ENCODE peak calls at places on chromosomes 13 and 19, in eight cellular contexts. A is neural crest cell, H is Peyer's patch, C is pancreas, X is thoracic aorta, O is RWPE1, N is B cell, G is transverse colon. U is an unnamed sample.

GRCh38 chr13:36188446-36188845 is 25.9 kb downstream of the SOHLH2 start:
- DNase-seq in A (no peak), H (no peak), C (no peak), X (no peak), O (no peak), N (no peak), G (no peak), U (no peak)

GRCh38 chr13:108342369-108343289 is 73.1 kb downstream of the TNFSF13B start:
- DNase-seq in A (no peak), H (no peak), C (no peak), X (no peak), O (peak), N (peak), G (no peak), U (no peak)

GRCh38 chr13:98829541-98829940 is 77.1 kb upstream of the SLC15A1 start:
- DNase-seq in A (no peak), H (no peak), C (no peak), X (no peak), O (no peak), N (no peak), G (no peak), U (no peak)

GRCh38 chr19:7597689-7598088 is 2.0 kb downstream of the CAMSAP3 start:
- DNase-seq in A (no peak), H (no peak), C (no peak), X (no peak), O (no peak), N (no peak), G (no peak), U (no peak)

GRCh38 chr13:113846639-113847318 is 17.1 kb downstream of the GAS6 start:
- DNase-seq in A (no peak), H (peak), C (peak), X (no peak), O (no peak), N (no peak), G (no peak), U (peak)

GRCh38 chr13:109448629-109449028 is 337.8 kb downstream of the IRS2 start:
- DNase-seq in A (no peak), H (no peak), C (no peak), X (no peak), O (no peak), N (no peak), G (no peak), U (no peak)

GRCh38 chr13:40492511-40492910 is 173.9 kb downstream of the FOXO1 start:
- DNase-seq in A (no peak), H (no peak), C (no peak), X (no peak), O (no peak), N (no peak), G (no peak), U (no peak)

GRCh38 chr19:55242517-55242916 is 14.0 kb upstream of the TMEM86B start:
- DNase-seq in A (no peak), H (no peak), C (no peak), X (no peak), O (no peak), N (no peak), G (no peak), U (no peak)

DNA sequence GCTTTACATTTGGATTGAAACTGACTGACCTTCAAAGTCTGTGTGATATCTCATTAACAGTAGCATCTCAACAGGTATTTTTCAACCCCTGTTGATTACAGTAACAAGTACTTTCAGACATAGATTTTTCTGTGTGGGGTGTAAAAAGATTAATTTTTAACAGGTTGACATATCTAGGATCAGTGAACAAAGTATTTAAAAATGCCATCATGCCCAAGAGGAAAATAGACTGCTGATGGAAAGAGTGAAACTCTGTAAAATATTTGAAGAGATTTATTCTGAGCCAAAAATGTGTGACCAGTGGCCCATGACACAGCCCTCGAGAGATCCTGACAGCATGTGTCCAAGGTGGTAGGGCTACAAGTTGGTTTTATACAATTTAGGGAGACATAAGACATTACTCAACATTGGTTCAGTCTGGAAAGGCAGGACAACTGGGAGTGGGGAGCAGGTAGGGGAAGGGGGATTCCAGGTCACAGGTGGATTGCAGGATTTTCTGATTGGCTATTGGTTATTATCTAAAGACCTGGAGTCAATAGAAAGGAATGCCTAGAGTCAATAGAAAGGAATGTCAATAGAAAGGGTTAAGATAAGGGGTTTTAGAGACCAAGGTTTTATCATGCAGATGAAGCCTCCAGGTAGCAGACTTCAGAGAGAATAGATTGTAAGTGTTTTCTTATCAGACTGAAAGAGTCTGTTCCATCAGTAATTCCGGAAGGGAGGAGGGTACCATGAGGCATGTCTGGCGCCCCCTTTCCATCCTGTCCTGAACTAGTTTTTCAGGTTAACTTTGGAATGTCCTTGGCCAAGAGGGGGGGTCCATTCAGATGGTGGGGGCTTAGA is 29.1 kb downstream of the TNFRSF19 start:
- DNase-seq in A (no peak), H (no peak), C (no peak), X (no peak), O (no peak), N (no peak), G (no peak), U (no peak)
- TF ChIP-seq CTCF in A (no peak), H (no peak), C (no peak), X (no peak), O (no peak), N (no peak), G (no peak), U (no peak)

DNA sequence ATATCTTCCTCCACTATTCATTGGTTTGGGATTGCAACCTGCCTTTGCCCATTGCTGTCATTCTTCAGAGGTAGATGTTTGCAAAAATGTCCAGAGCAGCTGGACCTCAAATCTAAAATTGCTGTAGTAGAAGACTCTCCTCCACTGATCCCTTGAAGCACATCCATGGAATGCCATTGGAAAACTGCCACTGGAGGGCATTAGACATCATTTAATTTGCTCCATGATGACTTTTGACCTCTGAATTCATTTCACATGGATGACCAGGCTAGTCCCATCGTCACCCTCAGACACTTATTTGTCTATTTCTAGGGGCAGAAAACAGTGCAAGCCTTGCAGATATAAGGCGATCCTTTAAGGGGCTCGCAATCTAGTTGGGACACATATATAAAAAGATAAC is 33.9 kb upstream of the FLT1 start:
- DNase-seq in A (no peak), H (no peak), C (no peak), X (no peak), O (no peak), N (no peak), G (no peak), U (no peak)
- TF ChIP-seq CTCF in A (no peak), H (no peak), C (no peak), X (no peak), O (no peak), N (no peak), G (peak), U (no peak)

GRCh38 chr19:36489139-36489919 is at the start of gene ZNF566:
- DNase-seq in A (peak), H (peak), C (peak), X (peak), O (peak), N (peak), G (peak), U (peak)

GRCh38 chr19:36488118-36488815 is 1.1 kb downstream of the ZNF566 start:
- DNase-seq in A (no peak), H (no peak), C (no peak), X (no peak), O (no peak), N (no peak), G (no peak), U (no peak)

GRCh38 chr19:36483653-36484052 is 5.7 kb downstream of the ZNF566 start:
- DNase-seq in A (no peak), H (no peak), C (no peak), X (no peak), O (no peak), N (peak), G (no peak), U (no peak)

GRCh38 chr19:36489920-36490415 is 607 bp upstream of the ZNF566 start:
- DNase-seq in A (peak), H (no peak), C (peak), X (peak), O (peak), N (peak), G (peak), U (peak)

DNA sequence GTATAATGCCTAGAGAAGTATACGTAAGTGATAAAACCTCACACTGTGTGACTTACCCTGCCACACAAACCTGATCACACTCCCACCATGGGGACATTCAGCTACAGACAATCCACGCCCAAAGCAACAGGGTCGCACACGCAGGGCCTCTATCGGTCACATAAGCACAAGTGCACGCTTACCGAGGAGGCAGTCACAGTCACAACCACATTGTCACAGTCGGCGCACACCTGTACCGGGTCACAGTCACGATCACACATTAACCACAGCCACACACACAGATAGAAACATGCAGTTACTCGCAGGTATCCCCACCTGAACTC is 584 bp downstream of the ZNF566 start:
- DNase-seq in A (no peak), H (no peak), C (no peak), X (no peak), O (no peak), N (no peak), G (no peak), U (peak)
- TF ChIP-seq CTCF in A (no peak), H (no peak), C (no peak), X (no peak), O (no peak), N (no peak), G (no peak), U (no peak)

DNA sequence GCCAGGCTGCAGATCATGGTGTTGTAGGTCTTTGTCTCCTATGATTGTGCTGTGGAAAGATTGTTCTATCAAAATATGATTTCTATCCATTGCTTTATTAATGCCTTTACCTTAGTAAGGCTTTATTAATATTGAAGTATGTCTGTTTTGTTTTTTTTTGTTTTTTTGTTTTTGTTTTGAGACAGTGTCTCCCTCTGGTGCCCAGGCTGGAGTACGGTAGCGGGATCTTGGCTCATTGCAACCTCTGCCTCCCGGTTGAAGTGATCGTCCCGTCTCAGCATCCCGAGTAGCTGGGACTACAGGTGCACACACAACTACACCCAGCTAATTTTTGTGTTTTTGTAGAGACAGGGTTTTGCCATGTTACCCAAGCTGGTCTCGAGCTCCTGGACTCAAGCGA is 7.7 kb downstream of the IRGC start:
- DNase-seq in A (no peak), H (no peak), C (no peak), X (no peak), O (no peak), N (no peak), G (no peak), U (no peak)
- TF ChIP-seq CTCF in A (peak), H (no peak), C (no peak), X (no peak), O (no peak), N (no peak), G (peak), U (no peak)

DNA sequence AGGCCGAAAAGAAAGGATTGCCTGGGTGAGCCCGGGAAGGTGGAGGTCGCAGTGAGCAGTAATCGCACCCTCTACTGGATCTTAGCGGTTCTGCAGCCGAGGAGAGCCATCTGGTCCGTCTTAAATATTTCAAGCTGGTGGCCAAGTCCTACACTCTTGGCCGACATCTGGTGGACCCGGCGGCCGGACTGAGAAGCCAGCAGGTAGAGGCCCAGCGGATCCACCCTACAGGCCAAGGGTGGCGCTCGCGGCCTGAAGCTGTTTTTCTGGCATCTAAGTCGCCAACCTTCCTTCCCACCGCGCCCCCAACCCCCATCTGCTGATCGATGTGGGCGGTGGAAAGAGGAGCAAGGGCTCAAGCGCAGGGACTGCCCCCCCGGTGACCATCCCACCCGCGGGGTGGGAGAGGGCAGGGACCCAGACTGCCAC is 46.5 kb upstream of the ZNF730 start:
- DNase-seq in A (no peak), H (no peak), C (no peak), X (no peak), O (no peak), N (peak), G (peak), U (no peak)
- TF ChIP-seq CTCF in A (peak), H (no peak), C (no peak), X (peak), O (no peak), N (peak), G (peak), U (no peak)

GRCh38 chr13:73060251-73061160 is 1.7 kb downstream of the KLF5 start:
- DNase-seq in A (no peak), H (no peak), C (peak), X (no peak), O (peak), N (peak), G (no peak), U (no peak)
- TF ChIP-seq CTCF in A (no peak), H (no peak), C (no peak), X (no peak), O (no peak), N (no peak), G (no peak), U (no peak)